ENCODE peak calls at places on chromosome 20, in nine cellular contexts. One of them, this sample, is unnamed.

GRCh38 chr20:39876974-39877615 is 811.9 kb downstream of the MAFB start:
- DNase-seq in fibroblast of lung: peak
- DNase-seq in A549: no peak
- DNase-seq in H9: no peak
- DNase-seq in HL-60: no peak
- DNase-seq in Peyer's patch: no peak
- DNase-seq in GM12878: no peak
- DNase-seq in heart right ventricle: no peak
- DNase-seq in spleen: no peak
- DNase-seq in this sample: no peak

GRCh38 chr20:370151-370600 is 10.4 kb upstream of the TRIB3 start:
- DNase-seq in fibroblast of lung: no peak
- DNase-seq in A549: no peak
- DNase-seq in H9: no peak
- DNase-seq in HL-60: no peak
- DNase-seq in Peyer's patch: no peak
- DNase-seq in GM12878: no peak
- DNase-seq in heart right ventricle: no peak
- DNase-seq in spleen: no peak
- DNase-seq in this sample: no peak

GRCh38 chr20:1892122-1892385 is 3.2 kb upstream of the SIRPA start:
- DNase-seq in fibroblast of lung: no peak
- DNase-seq in A549: no peak
- DNase-seq in H9: no peak
- DNase-seq in HL-60: no peak
- DNase-seq in Peyer's patch: no peak
- DNase-seq in GM12878: no peak
- DNase-seq in heart right ventricle: no peak
- DNase-seq in spleen: peak
- DNase-seq in this sample: no peak

GRCh38 chr20:36548006-36548315 is 6.6 kb downstream of the MYL9 start:
- DNase-seq in fibroblast of lung: no peak
- DNase-seq in A549: no peak
- DNase-seq in H9: peak
- DNase-seq in HL-60: no peak
- DNase-seq in Peyer's patch: no peak
- DNase-seq in GM12878: no peak
- DNase-seq in heart right ventricle: no peak
- DNase-seq in spleen: peak
- DNase-seq in this sample: peak

GRCh38 chr20:63132715-63133471 is 83.0 kb downstream of the YTHDF1 start:
- DNase-seq in fibroblast of lung: no peak
- DNase-seq in A549: no peak
- DNase-seq in H9: peak
- DNase-seq in HL-60: no peak
- DNase-seq in Peyer's patch: no peak
- DNase-seq in GM12878: no peak
- DNase-seq in heart right ventricle: no peak
- DNase-seq in spleen: peak
- DNase-seq in this sample: no peak

GRCh38 chr20:19301142-19301541 is 88.7 kb downstream of the SLC24A3 start:
- DNase-seq in fibroblast of lung: no peak
- DNase-seq in A549: no peak
- DNase-seq in H9: no peak
- DNase-seq in HL-60: no peak
- DNase-seq in Peyer's patch: no peak
- DNase-seq in GM12878: no peak
- DNase-seq in heart right ventricle: no peak
- DNase-seq in spleen: no peak
- DNase-seq in this sample: no peak

GRCh38 chr20:17841751-17842191 is 126.8 kb downstream of the SNX5 start:
- DNase-seq in fibroblast of lung: peak
- DNase-seq in A549: no peak
- DNase-seq in H9: no peak
- DNase-seq in HL-60: no peak
- DNase-seq in Peyer's patch: peak
- DNase-seq in GM12878: no peak
- DNase-seq in heart right ventricle: peak
- DNase-seq in spleen: no peak
- DNase-seq in this sample: peak

GRCh38 chr20:17808357-17808756 is 108.6 kb downstream of the BANF2 start:
- DNase-seq in fibroblast of lung: peak
- DNase-seq in A549: no peak
- DNase-seq in H9: no peak
- DNase-seq in HL-60: no peak
- DNase-seq in Peyer's patch: no peak
- DNase-seq in GM12878: no peak
- DNase-seq in heart right ventricle: peak
- DNase-seq in spleen: no peak
- DNase-seq in this sample: peak

GRCh38 chr20:46640536-46641311 is 10.5 kb downstream of the SLC13A3 start:
- DNase-seq in fibroblast of lung: no peak
- DNase-seq in A549: no peak
- DNase-seq in H9: no peak
- DNase-seq in HL-60: no peak
- DNase-seq in Peyer's patch: no peak
- DNase-seq in GM12878: no peak
- DNase-seq in heart right ventricle: no peak
- DNase-seq in spleen: no peak
- DNase-seq in this sample: no peak

GRCh38 chr20:40771848-40772247 is 82.8 kb upstream of the MAFB start:
- DNase-seq in fibroblast of lung: no peak
- DNase-seq in A549: no peak
- DNase-seq in H9: no peak
- DNase-seq in HL-60: no peak
- DNase-seq in Peyer's patch: no peak
- DNase-seq in GM12878: no peak
- DNase-seq in heart right ventricle: no peak
- DNase-seq in spleen: no peak
- DNase-seq in this sample: no peak

GRCh38 chr20:25118529-25118928 is 36.6 kb upstream of the VSX1 start:
- DNase-seq in fibroblast of lung: no peak
- DNase-seq in A549: no peak
- DNase-seq in H9: no peak
- DNase-seq in HL-60: no peak
- DNase-seq in Peyer's patch: no peak
- DNase-seq in GM12878: no peak
- DNase-seq in heart right ventricle: no peak
- DNase-seq in spleen: no peak
- DNase-seq in this sample: no peak

GRCh38 chr20:1465470-1466210 is 1.0 kb downstream of the NSFL1C start:
- DNase-seq in fibroblast of lung: peak
- DNase-seq in A549: no peak
- DNase-seq in H9: no peak
- DNase-seq in HL-60: no peak
- DNase-seq in Peyer's patch: no peak
- DNase-seq in GM12878: no peak
- DNase-seq in heart right ventricle: no peak
- DNase-seq in spleen: no peak
- DNase-seq in this sample: no peak

GRCh38 chr20:4546786-4547185 is 174.9 kb upstream of the PRND start:
- DNase-seq in fibroblast of lung: peak
- DNase-seq in A549: peak
- DNase-seq in H9: no peak
- DNase-seq in HL-60: no peak
- DNase-seq in Peyer's patch: no peak
- DNase-seq in GM12878: no peak
- DNase-seq in heart right ventricle: no peak
- DNase-seq in spleen: no peak
- DNase-seq in this sample: no peak

GRCh38 chr20:4542270-4542669 is 179.4 kb upstream of the PRND start:
- DNase-seq in fibroblast of lung: no peak
- DNase-seq in A549: no peak
- DNase-seq in H9: no peak
- DNase-seq in HL-60: no peak
- DNase-seq in Peyer's patch: no peak
- DNase-seq in GM12878: no peak
- DNase-seq in heart right ventricle: no peak
- DNase-seq in spleen: no peak
- DNase-seq in this sample: no peak

GRCh38 chr20:4546342-4546741 is 175.4 kb upstream of the PRND start:
- DNase-seq in fibroblast of lung: no peak
- DNase-seq in A549: no peak
- DNase-seq in H9: peak
- DNase-seq in HL-60: no peak
- DNase-seq in Peyer's patch: no peak
- DNase-seq in GM12878: no peak
- DNase-seq in heart right ventricle: no peak
- DNase-seq in spleen: no peak
- DNase-seq in this sample: no peak

GRCh38 chr20:4545526-4545925 is 176.2 kb upstream of the PRND start:
- DNase-seq in fibroblast of lung: peak
- DNase-seq in A549: no peak
- DNase-seq in H9: no peak
- DNase-seq in HL-60: no peak
- DNase-seq in Peyer's patch: no peak
- DNase-seq in GM12878: no peak
- DNase-seq in heart right ventricle: no peak
- DNase-seq in spleen: no peak
- DNase-seq in this sample: no peak

GRCh38 chr20:4544765-4545164 is 176.9 kb upstream of the PRND start:
- DNase-seq in fibroblast of lung: peak
- DNase-seq in A549: no peak
- DNase-seq in H9: no peak
- DNase-seq in HL-60: no peak
- DNase-seq in Peyer's patch: no peak
- DNase-seq in GM12878: no peak
- DNase-seq in heart right ventricle: no peak
- DNase-seq in spleen: no peak
- DNase-seq in this sample: no peak
- H3K27ac ChIP-seq in fibroblast of lung: peak
- H3K27ac ChIP-seq in A549: peak
- H3K27ac ChIP-seq in H9: no peak
- H3K27ac ChIP-seq in HL-60: no peak
- H3K27ac ChIP-seq in Peyer's patch: no peak
- H3K27ac ChIP-seq in GM12878: no peak
- H3K27ac ChIP-seq in heart right ventricle: no peak
- H3K27ac ChIP-seq in spleen: no peak
- H3K27ac ChIP-seq in this sample: no peak

GRCh38 chr20:49346682-49347081 is 68.8 kb upstream of the ZNFX1 start:
- DNase-seq in fibroblast of lung: no peak
- DNase-seq in A549: no peak
- DNase-seq in H9: no peak
- DNase-seq in HL-60: no peak
- DNase-seq in Peyer's patch: no peak
- DNase-seq in GM12878: no peak
- DNase-seq in heart right ventricle: no peak
- DNase-seq in spleen: no peak
- DNase-seq in this sample: no peak
- TF ChIP-seq CTCF in fibroblast of lung: no peak
- TF ChIP-seq CTCF in A549: no peak
- TF ChIP-seq CTCF in H9: peak
- TF ChIP-seq CTCF in HL-60: no peak
- TF ChIP-seq CTCF in Peyer's patch: no peak
- TF ChIP-seq CTCF in GM12878: no peak
- TF ChIP-seq CTCF in heart right ventricle: no peak
- TF ChIP-seq CTCF in spleen: no peak
- TF ChIP-seq CTCF in this sample: no peak

GRCh38 chr20:34817801-34818200 is 7.7 kb downstream of the NCOA6 start:
- DNase-seq in fibroblast of lung: no peak
- DNase-seq in A549: no peak
- DNase-seq in H9: no peak
- DNase-seq in HL-60: no peak
- DNase-seq in Peyer's patch: no peak
- DNase-seq in GM12878: no peak
- DNase-seq in heart right ventricle: no peak
- DNase-seq in spleen: no peak
- DNase-seq in this sample: no peak
- H3K27ac ChIP-seq in fibroblast of lung: no peak
- H3K27ac ChIP-seq in A549: no peak
- H3K27ac ChIP-seq in H9: no peak
- H3K27ac ChIP-seq in HL-60: no peak
- H3K27ac ChIP-seq in Peyer's patch: no peak
- H3K27ac ChIP-seq in GM12878: no peak
- H3K27ac ChIP-seq in heart right ventricle: no peak
- H3K27ac ChIP-seq in spleen: no peak
- H3K27ac ChIP-seq in this sample: no peak

DNA sequence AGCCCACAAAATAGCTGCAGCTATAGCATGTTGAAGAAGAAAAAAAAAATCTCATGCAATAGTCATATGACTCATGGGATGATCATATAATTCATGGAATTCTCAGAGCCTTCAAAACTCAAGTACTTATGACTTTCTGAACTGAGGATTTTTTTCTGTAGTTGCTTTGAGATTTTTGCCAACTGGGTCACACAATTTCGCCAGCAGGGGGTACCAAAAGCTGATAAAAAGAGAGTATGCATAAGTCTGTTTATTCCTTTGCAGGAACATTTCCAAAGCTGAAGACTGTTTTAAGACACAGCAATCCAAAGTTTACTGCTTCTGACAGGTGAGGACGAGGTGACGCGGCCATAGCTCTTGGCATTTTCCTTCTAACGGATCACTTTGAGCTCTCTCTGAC is 586.1 kb upstream of the CHD6 start:
- DNase-seq in fibroblast of lung: no peak
- DNase-seq in A549: no peak
- DNase-seq in H9: no peak
- DNase-seq in HL-60: no peak
- DNase-seq in Peyer's patch: no peak
- DNase-seq in GM12878: no peak
- DNase-seq in heart right ventricle: peak
- DNase-seq in spleen: no peak
- DNase-seq in this sample: no peak
- TF ChIP-seq CTCF in fibroblast of lung: no peak
- TF ChIP-seq CTCF in A549: no peak
- TF ChIP-seq CTCF in H9: peak
- TF ChIP-seq CTCF in HL-60: no peak
- TF ChIP-seq CTCF in Peyer's patch: no peak
- TF ChIP-seq CTCF in GM12878: peak
- TF ChIP-seq CTCF in heart right ventricle: peak
- TF ChIP-seq CTCF in spleen: no peak
- TF ChIP-seq CTCF in this sample: no peak

This sample was measured in uterus.